ENCODE peak calls at places on chromosomes 2 and 18, in seven cellular contexts. F is neural crest cell; S is astrocyte of the spinal cord; R is Daoy; Z is effector CD4-positive, alpha-beta T cell; H is GM12891; E is activated CD8-positive, alpha-beta memory T cell treated with anti-CD3 and anti-CD28 coated beads, Interleukin-2, amount 10 ng/mL, durations not matched to agents 7 days and 5 days. I is an unnamed sample.

GRCh38 chr2:17879137-17879912 is 858 bp downstream of the KCNS3 start:
- DNase-seq in Z (no peak), E (no peak), R (peak; percentile 82), S (peak; percentile 66), H (peak; percentile 41), F (peak; percentile 55), I (peak; percentile 81)

GRCh38 chr2:28424799-28425492 is 32.3 kb downstream of the FOSL2 start:
- DNase-seq in R (no peak), S (no peak), F (no peak), Z (no peak), E (peak; percentile 70), H (no peak), I (no peak)

GRCh38 chr18:13103366-13103765 is 112.2 kb downstream of the CEP192 start:
- DNase-seq in F (no peak), R (no peak), E (no peak), Z (no peak), H (no peak), S (no peak), I (peak; percentile 8)

GRCh38 chr2:45908316-45909150 is 257.1 kb downstream of the PRKCE start:
- DNase-seq in S (no peak), H (no peak), R (no peak), E (no peak), F (no peak), Z (no peak), I (peak; percentile 36)

GRCh38 chr2:230908094-230908594 is 16.9 kb downstream of the GPR55 start:
- DNase-seq in H (no peak), R (no peak), E (no peak), Z (no peak), F (no peak), S (no peak), I (no peak)

GRCh38 chr18:24616638-24617037 is 156.2 kb downstream of the HRH4 start:
- DNase-seq in R (no peak), F (no peak), Z (no peak), H (no peak), E (no peak), S (no peak), I (no peak)

GRCh38 chr2:238207006-238207405 is 3.5 kb upstream of the ILKAP start:
- DNase-seq in S (no peak), H (no peak), R (no peak), F (no peak), E (no peak), Z (no peak), I (no peak)

GRCh38 chr2:224449212-224450147 is 47.6 kb upstream of the FAM124B start:
- DNase-seq in F (no peak), Z (no peak), E (no peak), R (no peak), S (no peak), H (peak; percentile 13), I (peak; percentile 40)

GRCh38 chr2:50315366-50315765 is 716.6 kb downstream of the NRXN1 start:
- DNase-seq in Z (no peak), S (no peak), F (no peak), R (no peak), E (no peak), H (no peak), I (no peak)

GRCh38 chr2:67572721-67573485 is 175.8 kb downstream of the ETAA1 start:
- DNase-seq in R (peak; percentile 16), H (no peak), Z (no peak), E (no peak), S (peak; percentile 59), F (no peak), I (no peak)

GRCh38 chr2:25521665-25522387 is 151.6 kb downstream of the DTNB start:
- DNase-seq in R (peak; percentile 50), Z (peak; percentile 27), E (peak; percentile 70), F (no peak), S (peak; percentile 75), H (no peak), I (peak; percentile 61)

GRCh38 chr2:54772110-54772509 is 48.6 kb downstream of the EML6 start:
- DNase-seq in E (no peak), R (peak; percentile 51), Z (no peak), H (no peak), S (peak; percentile 42), F (no peak), I (peak; percentile 86)

GRCh38 chr18:44996261-44996660 is 315.6 kb downstream of the SETBP1 start:
- DNase-seq in S (no peak), H (no peak), E (no peak), R (no peak), F (no peak), Z (no peak), I (no peak)

GRCh38 chr18:61589053-61589723 is 256.0 kb downstream of the CDH20 start:
- DNase-seq in H (no peak), E (no peak), F (no peak), R (no peak), Z (no peak), S (no peak), I (peak; percentile 7)

GRCh38 chr2:157152362-157152761 is 105.1 kb upstream of the GALNT5 start:
- DNase-seq in R (no peak), E (no peak), H (no peak), S (no peak), F (no peak), Z (no peak), I (no peak)

GRCh38 chr2:189096769-189097447 is 82.7 kb downstream of the COL5A2 start:
- DNase-seq in F (no peak), R (peak; percentile 64), Z (no peak), S (peak; percentile 92), E (no peak), H (no peak), I (peak; percentile 62)

GRCh38 chr18:38981382-38981781 is 1415.8 kb upstream of the CELF4 start:
- DNase-seq in R (no peak), F (no peak), S (no peak), E (no peak), H (no peak), Z (no peak), I (peak; percentile 9)

GRCh38 chr2:152189622-152190495 is 14.3 kb upstream of the STAM2 start:
- DNase-seq in S (peak; percentile 75), R (peak; percentile 67), F (peak; percentile 22), H (no peak), Z (no peak), E (peak; percentile 44), I (peak; percentile 75)

GRCh38 chr2:160427629-160428424 is 65.8 kb downstream of the RBMS1 start:
- DNase-seq in F (no peak), H (no peak), Z (peak; percentile 41), R (peak; percentile 54), E (peak; percentile 78), S (peak; percentile 76), I (no peak)

GRCh38 chr2:64054166-64054915 is 35.1 kb upstream of the VPS54 start:
- DNase-seq in H (no peak), R (no peak), F (no peak), S (no peak), Z (no peak), E (no peak), I (no peak)

GRCh38 chr2:11248-11941 is 34.9 kb downstream of the FAM110C start:
- DNase-seq in R (peak; percentile 66), H (no peak), Z (peak; percentile 38), S (peak; percentile 55), E (peak; percentile 75), F (peak; percentile 88), I (peak; percentile 65)

GRCh38 chr18:79380816-79381806 is 14.6 kb upstream of the NFATC1 start:
- DNase-seq in Z (peak; percentile 65), E (peak; percentile 79), S (peak; percentile 37), R (peak; percentile 48), H (peak; percentile 84), F (peak; percentile 86), I (peak; percentile 46)

GRCh38 chr2:10433264-10433947 is 14.7 kb downstream of the ODC1 start:
- DNase-seq in S (no peak), H (no peak), R (no peak), Z (no peak), F (no peak), E (no peak), I (no peak)

GRCh38 chr2:79715328-79715727 is 202.5 kb downstream of the CTNNA2 start:
- DNase-seq in Z (no peak), S (no peak), R (no peak), E (no peak), F (no peak), H (no peak), I (no peak)

GRCh38 chr2:50143822-50144575 is 887.9 kb downstream of the NRXN1 start:
- DNase-seq in Z (no peak), S (peak; percentile 53), E (no peak), H (peak; percentile 8), F (peak; percentile 3), R (no peak), I (peak; percentile 48)

GRCh38 chr2:187493180-187493579 is 45.1 kb upstream of the CALCRL start:
- DNase-seq in E (no peak), R (no peak), H (no peak), Z (no peak), F (no peak), S (no peak), I (no peak)

GRCh38 chr2:18548618-18549017 is 11.8 kb downstream of the RDH14 start:
- DNase-seq in Z (no peak), R (no peak), E (no peak), F (no peak), H (no peak), S (no peak), I (no peak)

GRCh38 chr2:212548459-212548815 is 9.8 kb upstream of the ERBB4 start:
- DNase-seq in R (no peak), S (peak; percentile 51), E (no peak), Z (no peak), H (no peak), F (peak; percentile 28), I (peak; percentile 44)

GRCh38 chr18:70284976-70285610 is 3.8 kb upstream of the SOCS6 start:
- DNase-seq in Z (no peak), S (no peak), E (no peak), F (no peak), H (no peak), R (no peak), I (peak; percentile 64)

GRCh38 chr2:127014630-127015029 is 92.3 kb downstream of the BIN1 start:
- DNase-seq in R (peak; percentile 54), H (no peak), F (no peak), E (no peak), Z (no peak), S (peak; percentile 84), I (peak; percentile 98)

GRCh38 chr2:240392084-240392947 is 43.1 kb upstream of the GPC1 start:
- DNase-seq in S (peak; percentile 22), F (peak; percentile 55), E (no peak), Z (no peak), H (no peak), R (no peak), I (no peak)

GRCh38 chr2:96575790-96576456 is 39.4 kb downstream of the ARID5A start:
- DNase-seq in Z (no peak), R (no peak), S (no peak), H (no peak), F (no peak), E (no peak), I (no peak)

GRCh38 chr2:20650880-20651730 is at the start of gene HS1BP3:
- DNase-seq in R (peak; percentile 94), F (peak; percentile 81), H (peak; percentile 99), Z (peak; percentile 84), S (peak; percentile 64), E (peak; percentile 88), I (peak; percentile 84)

GRCh38 chr18:24560511-24560981 is 100.1 kb downstream of the HRH4 start:
- DNase-seq in Z (no peak), F (no peak), R (peak; percentile 68), H (no peak), E (no peak), S (no peak), I (peak; percentile 75)

GRCh38 chr2:142037744-142038143 is 93.1 kb downstream of the LRP1B start:
- DNase-seq in R (peak; percentile 1), H (no peak), F (no peak), S (peak; percentile 20), E (no peak), Z (no peak), I (peak; percentile 39)

GRCh38 chr18:50786851-50787250 is 33.0 kb downstream of the MRO start:
- DNase-seq in E (no peak), F (no peak), Z (no peak), H (no peak), S (no peak), R (no peak), I (no peak)

GRCh38 chr18:9750112-9750511 is 42.0 kb downstream of the RAB31 start:
- DNase-seq in E (no peak), S (no peak), Z (no peak), F (no peak), R (no peak), H (no peak), I (no peak)

GRCh38 chr2:102488063-102488462 is 15.0 kb downstream of the SLC9A4 start:
- DNase-seq in H (no peak), E (no peak), Z (no peak), S (peak; percentile 62), R (peak; percentile 69), F (no peak), I (peak; percentile 98)

I was measured in epithelial cell of esophagus.